ENCODE peak calls at places on chromosomes 13 and 19, in six cellular contexts. S, Z, A, N, V and L are unnamed samples.

GRCh38 chr19:19399733-19400438 is 5.6 kb upstream of the GATAD2A start:
- DNase-seq in Z (no peak), A (no peak), N (no peak), S (no peak), V (no peak), L (no peak)

GRCh38 chr13:75312884-75313520 is 169.0 kb downstream of the TBC1D4 start:
- DNase-seq in N (no peak), Z (no peak), A (peak), S (no peak), V (no peak), L (no peak)

GRCh38 chr19:53865523-53865917 is 2.2 kb upstream of the MYADM start:
- DNase-seq in N (no peak), A (no peak), V (no peak), Z (no peak), S (peak), L (peak)

GRCh38 chr13:67416047-67416925 is 186.2 kb upstream of the PCDH9 start:
- DNase-seq in Z (peak), V (no peak), A (peak), N (no peak), S (peak), L (no peak)

GRCh38 chr19:47790398-47790814 is 11.9 kb downstream of the SELENOW start:
- DNase-seq in N (peak), V (peak), A (peak), S (peak), Z (peak), L (peak)

GRCh38 chr19:33234736-33235135 is 9.1 kb upstream of the SLC7A10 start:
- DNase-seq in V (no peak), Z (no peak), A (no peak), S (no peak), N (no peak), L (no peak)

GRCh38 chr13:50299546-50300249 is 284.5 kb downstream of the KCNRG start:
- DNase-seq in S (no peak), Z (no peak), V (no peak), N (no peak), A (no peak), L (no peak)

GRCh38 chr13:23723463-23723862 is 153.3 kb downstream of the TNFRSF19 start:
- DNase-seq in N (no peak), A (no peak), Z (no peak), V (no peak), S (no peak), L (no peak)

GRCh38 chr13:98313938-98314292 is 136.8 kb upstream of the RNF113B start:
- DNase-seq in V (no peak), N (no peak), S (no peak), A (no peak), Z (no peak), L (no peak)

GRCh38 chr13:24261566-24261965 is 47.8 kb upstream of the C1QTNF9 start:
- DNase-seq in A (no peak), N (peak), Z (no peak), S (no peak), V (no peak), L (no peak)

GRCh38 chr19:8367327-8368001 is 3.5 kb downstream of the ANGPTL4 start:
- DNase-seq in A (no peak), Z (peak), S (peak), N (peak), V (peak), L (no peak)

GRCh38 chr19:3547301-3547731 is 8.3 kb downstream of the TEKTIP1 start:
- DNase-seq in V (no peak), S (peak), A (peak), Z (no peak), N (no peak), L (no peak)

GRCh38 chr13:36601186-36601585 is 72.6 kb upstream of the SERTM1 start:
- DNase-seq in Z (no peak), V (no peak), A (no peak), N (no peak), S (no peak), L (no peak)

GRCh38 chr19:2136796-2137195 is 14.6 kb downstream of the AP3D1 start:
- DNase-seq in A (no peak), S (no peak), N (no peak), Z (no peak), V (no peak), L (no peak)

GRCh38 chr13:30869491-30869890 is 36.6 kb upstream of the MEDAG start:
- DNase-seq in V (no peak), Z (no peak), N (peak), A (no peak), S (no peak), L (no peak)

GRCh38 chr13:113153810-113154748 is 4.4 kb upstream of the PROZ start:
- DNase-seq in N (peak), S (peak), V (peak), Z (peak), A (peak), L (peak)

GRCh38 chr19:42965204-42965603 is 28.2 kb upstream of the PSG7 start:
- DNase-seq in N (no peak), A (no peak), S (no peak), Z (no peak), V (no peak), L (no peak)

GRCh38 chr13:41973247-41973741 is 12.4 kb upstream of the VWA8 start:
- DNase-seq in A (no peak), Z (no peak), S (peak), N (no peak), V (no peak), L (no peak)

GRCh38 chr19:35513975-35514809 is 743 bp upstream of the DMKN start:
- DNase-seq in A (no peak), V (no peak), Z (peak), N (no peak), S (peak), L (no peak)

GRCh38 chr13:40316301-40316700 is 350.1 kb downstream of the FOXO1 start:
- DNase-seq in N (peak), Z (no peak), V (no peak), A (no peak), S (no peak), L (no peak)

GRCh38 chr13:46498650-46499049 is 54.3 kb upstream of the LRCH1 start:
- DNase-seq in A (no peak), Z (no peak), N (no peak), S (no peak), V (no peak), L (no peak)

GRCh38 chr13:26949701-26950345 is 189.2 kb upstream of the GPR12 start:
- DNase-seq in A (no peak), Z (no peak), V (no peak), S (no peak), N (no peak), L (no peak)

GRCh38 chr19:2613507-2614295 is 88.8 kb downstream of the GNG7 start:
- DNase-seq in S (peak), Z (peak), N (no peak), V (no peak), A (peak), L (peak)

GRCh38 chr13:41995946-41996345 is 35.0 kb upstream of the VWA8 start:
- DNase-seq in Z (peak), V (no peak), A (peak), S (no peak), N (no peak), L (no peak)

GRCh38 chr13:29849731-29850212 is 645 bp downstream of the UBL3 start:
- DNase-seq in S (peak), A (no peak), V (peak), Z (peak), N (peak), L (peak)

GRCh38 chr13:26698392-26699196 is 62.0 kb downstream of the GPR12 start:
- DNase-seq in A (peak), N (peak), V (peak), Z (peak), S (peak), L (peak)

GRCh38 chr19:17515408-17516149 is 4.1 kb downstream of the PGLS start:
- DNase-seq in S (no peak), A (no peak), N (no peak), Z (no peak), V (no peak), L (no peak)

GRCh38 chr13:35771898-35772297 is 295.4 kb upstream of the MAB21L1 start:
- DNase-seq in N (no peak), S (peak), V (peak), Z (no peak), A (no peak), L (no peak)

GRCh38 chr13:48400090-48400694 is 12.7 kb downstream of the LPAR6 start:
- DNase-seq in S (no peak), N (no peak), Z (no peak), V (no peak), A (no peak), L (no peak)

GRCh38 chr19:58385313-58386165 is 1.5 kb upstream of the RPS5 start:
- DNase-seq in N (no peak), A (peak), Z (no peak), S (no peak), V (no peak), L (no peak)

GRCh38 chr13:107545946-107546502 is 669.3 kb downstream of the LIG4 start:
- DNase-seq in V (no peak), S (no peak), Z (no peak), N (no peak), A (no peak), L (no peak)

GRCh38 chr13:112928958-112929777 is 39.8 kb upstream of the MCF2L start:
- DNase-seq in N (no peak), Z (peak), A (no peak), V (no peak), S (no peak), L (no peak)

GRCh38 chr13:68257111-68257842 is 1027.1 kb upstream of the PCDH9 start:
- DNase-seq in V (no peak), A (peak), Z (no peak), S (no peak), N (no peak), L (no peak)

GRCh38 chr13:32863596-32863995 is 152.6 kb upstream of the KL start:
- DNase-seq in Z (no peak), A (no peak), S (no peak), N (no peak), V (no peak), L (no peak)

GRCh38 chr13:72431981-72432617 is 295.3 kb downstream of the MZT1 start:
- DNase-seq in S (no peak), V (no peak), N (no peak), A (no peak), Z (no peak), L (no peak)

GRCh38 chr13:72435251-72435650 is 292.2 kb downstream of the MZT1 start:
- DNase-seq in Z (no peak), N (no peak), A (no peak), V (no peak), S (no peak), L (no peak)

GRCh38 chr13:72437458-72437857 is 290.0 kb downstream of the MZT1 start:
- DNase-seq in S (no peak), A (no peak), V (no peak), N (no peak), Z (no peak), L (no peak)
- TF ChIP-seq CTCF in S (no peak), A (no peak), V (no peak), N (no peak), Z (no peak), L (no peak)

GRCh38 chr19:39212377-39212742 is 8.3 kb upstream of the SYCN start:
- DNase-seq in V (no peak), Z (no peak), A (peak), N (no peak), S (peak), L (peak)
- TF ChIP-seq CTCF in V (no peak), Z (peak), A (peak), N (no peak), S (peak), L (peak)

GRCh38 chr19:39130337-39131254 is 5.0 kb downstream of the PAK4 start:
- DNase-seq in V (no peak), S (no peak), A (no peak), Z (no peak), N (no peak), L (no peak)

GRCh38 chr19:39129116-39129515 is 3.5 kb downstream of the PAK4 start:
- DNase-seq in V (no peak), N (no peak), A (no peak), S (no peak), Z (no peak), L (no peak)

GRCh38 chr19:39127812-39128510 is 2.4 kb downstream of the PAK4 start:
- DNase-seq in Z (no peak), A (no peak), V (no peak), N (no peak), S (no peak), L (no peak)

GRCh38 chr19:39126593-39127187 is 1.1 kb downstream of the PAK4 start:
- DNase-seq in N (no peak), V (no peak), S (peak), Z (peak), A (no peak), L (no peak)

GRCh38 chr19:39128511-39129079 is 3.0 kb downstream of the PAK4 start:
- DNase-seq in Z (peak), A (no peak), S (no peak), V (no peak), N (no peak), L (no peak)
- TF ChIP-seq CTCF in Z (no peak), A (no peak), S (no peak), V (no peak), N (no peak), L (no peak)

GRCh38 chr19:50710612-50711011 is 9.0 kb downstream of the SHANK1 start:
- DNase-seq in V (no peak), A (no peak), S (no peak), Z (no peak), N (no peak), L (no peak)
- TF ChIP-seq CTCF in V (no peak), A (no peak), S (no peak), Z (no peak), N (no peak), L (no peak)

GRCh38 chr19:38877781-38878574 is at the start of gene RINL:
- DNase-seq in Z (peak), S (no peak), N (no peak), V (no peak), A (peak), L (peak)

GRCh38 chr19:38880882-38881609 is 3.0 kb upstream of the RINL start:
- DNase-seq in V (no peak), S (no peak), N (no peak), A (no peak), Z (no peak), L (no peak)

GRCh38 chr19:38880076-38880881 is 2.2 kb upstream of the RINL start:
- DNase-seq in V (no peak), Z (no peak), N (no peak), A (no peak), S (peak), L (no peak)

GRCh38 chr19:38879400-38879751 is 1.3 kb upstream of the RINL start:
- DNase-seq in S (no peak), Z (peak), A (no peak), V (no peak), N (no peak), L (no peak)

DNA sequence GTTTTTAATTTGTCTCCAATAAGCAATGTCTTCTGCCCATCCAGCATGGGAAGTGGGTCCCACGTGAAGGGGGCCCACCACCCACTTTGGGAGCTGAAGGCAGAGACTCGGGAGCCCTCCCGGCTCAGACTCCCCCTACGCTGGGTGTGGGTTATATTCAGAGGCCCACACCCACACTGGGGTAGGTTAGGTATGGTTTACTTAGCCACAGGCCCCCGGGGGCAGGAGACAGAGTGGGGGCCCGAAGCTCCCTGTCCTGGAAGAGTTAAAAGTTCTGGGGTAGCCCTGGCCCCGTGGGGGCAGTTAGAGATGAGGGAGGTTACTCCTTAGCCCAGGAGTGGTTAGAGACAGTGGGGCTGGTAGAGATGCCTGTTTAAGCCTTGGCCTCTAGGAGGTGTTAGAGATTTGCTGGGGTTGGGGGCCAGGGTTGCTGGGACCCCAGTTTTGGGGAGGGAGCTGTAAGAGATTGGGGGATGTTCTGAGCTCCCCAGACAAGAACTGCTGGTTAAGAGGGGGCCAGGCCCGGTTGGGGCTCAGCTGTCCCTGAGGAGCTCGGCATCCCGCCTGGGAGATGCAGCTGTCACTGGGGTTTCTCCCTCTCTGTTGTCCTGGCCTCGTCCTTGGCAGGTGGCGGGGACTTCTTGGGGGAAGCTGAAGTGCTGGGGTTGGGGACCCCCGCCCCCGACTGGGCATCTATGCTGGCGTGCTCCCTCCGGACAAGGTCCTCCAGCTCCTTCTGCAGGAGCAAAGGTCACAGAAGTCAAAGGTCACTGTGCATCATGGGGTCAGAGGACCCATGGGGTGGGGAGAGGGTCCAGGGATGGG is 712 bp upstream of the RINL start:
- DNase-seq in V (no peak), N (no peak), Z (no peak), A (no peak), S (no peak), L (no peak)
- TF ChIP-seq CTCF in V (no peak), N (no peak), Z (no peak), A (peak), S (no peak), L (no peak)

GRCh38 chr19:4580021-4580901 is 20.8 kb upstream of the SEMA6B start:
- DNase-seq in Z (peak), V (no peak), A (no peak), S (peak), N (no peak), L (no peak)
- TF ChIP-seq CTCF in Z (peak), V (no peak), A (no peak), S (peak), N (no peak), L (no peak)

DNA sequence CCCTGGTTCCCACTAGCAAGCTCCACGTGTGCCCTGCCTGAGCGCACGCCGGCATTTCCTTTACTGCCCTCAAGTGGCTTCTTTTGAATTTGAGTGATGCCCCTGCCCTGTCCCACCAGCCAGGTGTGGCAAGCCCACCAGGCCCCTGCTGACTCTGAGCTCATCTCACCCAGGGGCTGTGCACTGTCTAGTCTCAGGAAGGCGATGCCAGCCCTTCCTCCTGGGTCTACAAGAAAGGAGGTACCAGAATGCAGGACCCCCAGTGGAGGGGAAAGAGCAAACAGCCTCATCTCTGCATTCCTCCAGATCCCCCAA is 17.3 kb upstream of the EPHX3 start:
- DNase-seq in Z (no peak), N (no peak), V (no peak), S (no peak), A (no peak), L (no peak)
- TF ChIP-seq CTCF in Z (no peak), N (no peak), V (no peak), S (no peak), A (no peak), L (no peak)

DNA sequence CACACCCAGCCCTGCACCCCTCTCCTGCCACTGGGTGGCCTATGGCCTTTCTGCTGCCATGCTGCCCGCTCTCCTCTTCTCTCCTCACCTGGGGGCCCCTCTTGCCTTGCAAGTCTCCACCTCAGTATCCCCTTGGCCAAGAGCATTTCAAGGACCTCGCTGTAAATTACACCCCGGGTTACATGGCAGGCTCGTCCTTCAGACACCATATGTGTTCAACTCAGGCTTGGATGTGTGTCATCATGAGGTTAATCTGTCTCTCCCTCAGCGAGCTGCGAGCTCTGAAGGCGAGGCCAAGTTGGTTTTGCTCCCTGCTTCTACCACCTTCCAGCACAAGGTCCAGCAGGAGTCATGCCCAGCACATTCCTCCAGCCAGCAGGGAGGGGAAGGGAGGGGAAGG is 74.8 kb upstream of the TM9SF2 start:
- DNase-seq in N (no peak), V (peak), Z (no peak), S (no peak), A (peak), L (no peak)
- TF ChIP-seq CTCF in N (no peak), V (no peak), Z (no peak), S (no peak), A (no peak), L (no peak)